ENCODE peak calls at places on chromosome 13, in nine cellular contexts. One of them, this sample, is unnamed.

GRCh38 chr13:97468331-97468730 is 34.4 kb downstream of the RAP2A start:
- DNase-seq in NCI-H1092 treated with DMSO at 0.1 percent for 48 hours: no peak
- DNase-seq in T-helper 17 cell: no peak
- DNase-seq in glutamatergic neuron: no peak
- DNase-seq in dorsolateral prefrontal cortex: no peak
- DNase-seq in activated T-cell treated with anti-CD3 and anti-CD28 coated beads for 1 hour: no peak
- DNase-seq in AG10803: peak
- DNase-seq in pancreas: no peak
- DNase-seq in activated CD4-positive, alpha-beta memory T cell treated with anti-CD3 and anti-CD28 coated beads, Interleukin-2, amount 10 ng/mL, durations not matched to agents 7 days and 5 days: no peak
- DNase-seq in this sample: no peak

GRCh38 chr13:32257649-32258048 is 57.5 kb downstream of the ZAR1L start:
- DNase-seq in NCI-H1092 treated with DMSO at 0.1 percent for 48 hours: no peak
- DNase-seq in T-helper 17 cell: no peak
- DNase-seq in glutamatergic neuron: no peak
- DNase-seq in dorsolateral prefrontal cortex: no peak
- DNase-seq in activated T-cell treated with anti-CD3 and anti-CD28 coated beads for 1 hour: no peak
- DNase-seq in AG10803: no peak
- DNase-seq in pancreas: no peak
- DNase-seq in activated CD4-positive, alpha-beta memory T cell treated with anti-CD3 and anti-CD28 coated beads, Interleukin-2, amount 10 ng/mL, durations not matched to agents 7 days and 5 days: no peak
- DNase-seq in this sample: no peak

GRCh38 chr13:99655351-99656091 is 154.2 kb downstream of the TM9SF2 start:
- DNase-seq in NCI-H1092 treated with DMSO at 0.1 percent for 48 hours: no peak
- DNase-seq in T-helper 17 cell: no peak
- DNase-seq in glutamatergic neuron: no peak
- DNase-seq in dorsolateral prefrontal cortex: no peak
- DNase-seq in activated T-cell treated with anti-CD3 and anti-CD28 coated beads for 1 hour: no peak
- DNase-seq in AG10803: peak
- DNase-seq in pancreas: no peak
- DNase-seq in activated CD4-positive, alpha-beta memory T cell treated with anti-CD3 and anti-CD28 coated beads, Interleukin-2, amount 10 ng/mL, durations not matched to agents 7 days and 5 days: peak
- DNase-seq in this sample: peak

GRCh38 chr13:64078480-64078936 is 2662.9 kb upstream of the PCDH20 start:
- DNase-seq in NCI-H1092 treated with DMSO at 0.1 percent for 48 hours: no peak
- DNase-seq in T-helper 17 cell: no peak
- DNase-seq in glutamatergic neuron: peak
- DNase-seq in dorsolateral prefrontal cortex: no peak
- DNase-seq in activated T-cell treated with anti-CD3 and anti-CD28 coated beads for 1 hour: no peak
- DNase-seq in AG10803: no peak
- DNase-seq in pancreas: no peak
- DNase-seq in activated CD4-positive, alpha-beta memory T cell treated with anti-CD3 and anti-CD28 coated beads, Interleukin-2, amount 10 ng/mL, durations not matched to agents 7 days and 5 days: no peak
- DNase-seq in this sample: no peak

GRCh38 chr13:33109319-33109718 is 93.1 kb downstream of the KL start:
- DNase-seq in NCI-H1092 treated with DMSO at 0.1 percent for 48 hours: no peak
- DNase-seq in T-helper 17 cell: no peak
- DNase-seq in glutamatergic neuron: no peak
- DNase-seq in dorsolateral prefrontal cortex: no peak
- DNase-seq in activated T-cell treated with anti-CD3 and anti-CD28 coated beads for 1 hour: no peak
- DNase-seq in AG10803: peak
- DNase-seq in pancreas: no peak
- DNase-seq in activated CD4-positive, alpha-beta memory T cell treated with anti-CD3 and anti-CD28 coated beads, Interleukin-2, amount 10 ng/mL, durations not matched to agents 7 days and 5 days: no peak
- DNase-seq in this sample: peak

GRCh38 chr13:61774903-61775302 is 359.3 kb upstream of the PCDH20 start:
- DNase-seq in NCI-H1092 treated with DMSO at 0.1 percent for 48 hours: no peak
- DNase-seq in T-helper 17 cell: no peak
- DNase-seq in glutamatergic neuron: no peak
- DNase-seq in dorsolateral prefrontal cortex: no peak
- DNase-seq in activated T-cell treated with anti-CD3 and anti-CD28 coated beads for 1 hour: no peak
- DNase-seq in AG10803: no peak
- DNase-seq in pancreas: no peak
- DNase-seq in activated CD4-positive, alpha-beta memory T cell treated with anti-CD3 and anti-CD28 coated beads, Interleukin-2, amount 10 ng/mL, durations not matched to agents 7 days and 5 days: no peak
- DNase-seq in this sample: no peak

GRCh38 chr13:110425444-110425780 is 118.3 kb downstream of the COL4A2 start:
- DNase-seq in NCI-H1092 treated with DMSO at 0.1 percent for 48 hours: no peak
- DNase-seq in T-helper 17 cell: no peak
- DNase-seq in glutamatergic neuron: no peak
- DNase-seq in dorsolateral prefrontal cortex: no peak
- DNase-seq in activated T-cell treated with anti-CD3 and anti-CD28 coated beads for 1 hour: no peak
- DNase-seq in AG10803: no peak
- DNase-seq in pancreas: no peak
- DNase-seq in activated CD4-positive, alpha-beta memory T cell treated with anti-CD3 and anti-CD28 coated beads, Interleukin-2, amount 10 ng/mL, durations not matched to agents 7 days and 5 days: no peak
- DNase-seq in this sample: peak

GRCh38 chr13:114311908-114312307 is 2.4 kb upstream of the CHAMP1 start:
- DNase-seq in NCI-H1092 treated with DMSO at 0.1 percent for 48 hours: no peak
- DNase-seq in T-helper 17 cell: no peak
- DNase-seq in glutamatergic neuron: no peak
- DNase-seq in dorsolateral prefrontal cortex: no peak
- DNase-seq in activated T-cell treated with anti-CD3 and anti-CD28 coated beads for 1 hour: no peak
- DNase-seq in AG10803: peak
- DNase-seq in pancreas: no peak
- DNase-seq in activated CD4-positive, alpha-beta memory T cell treated with anti-CD3 and anti-CD28 coated beads, Interleukin-2, amount 10 ng/mL, durations not matched to agents 7 days and 5 days: no peak
- DNase-seq in this sample: peak

GRCh38 chr13:59274958-59275727 is 888.6 kb downstream of the DIAPH3 start:
- DNase-seq in NCI-H1092 treated with DMSO at 0.1 percent for 48 hours: no peak
- DNase-seq in T-helper 17 cell: no peak
- DNase-seq in glutamatergic neuron: no peak
- DNase-seq in dorsolateral prefrontal cortex: no peak
- DNase-seq in activated T-cell treated with anti-CD3 and anti-CD28 coated beads for 1 hour: no peak
- DNase-seq in AG10803: no peak
- DNase-seq in pancreas: no peak
- DNase-seq in activated CD4-positive, alpha-beta memory T cell treated with anti-CD3 and anti-CD28 coated beads, Interleukin-2, amount 10 ng/mL, durations not matched to agents 7 days and 5 days: no peak
- DNase-seq in this sample: no peak

GRCh38 chr13:31846182-31846938 is 107.0 kb downstream of the RXFP2 start:
- DNase-seq in NCI-H1092 treated with DMSO at 0.1 percent for 48 hours: peak
- DNase-seq in T-helper 17 cell: peak
- DNase-seq in glutamatergic neuron: peak
- DNase-seq in dorsolateral prefrontal cortex: peak
- DNase-seq in activated T-cell treated with anti-CD3 and anti-CD28 coated beads for 1 hour: peak
- DNase-seq in AG10803: peak
- DNase-seq in pancreas: peak
- DNase-seq in activated CD4-positive, alpha-beta memory T cell treated with anti-CD3 and anti-CD28 coated beads, Interleukin-2, amount 10 ng/mL, durations not matched to agents 7 days and 5 days: peak
- DNase-seq in this sample: peak

GRCh38 chr13:111909971-111910671 is 156.8 kb upstream of the SOX1 start:
- DNase-seq in NCI-H1092 treated with DMSO at 0.1 percent for 48 hours: no peak
- DNase-seq in T-helper 17 cell: no peak
- DNase-seq in glutamatergic neuron: no peak
- DNase-seq in dorsolateral prefrontal cortex: peak
- DNase-seq in activated T-cell treated with anti-CD3 and anti-CD28 coated beads for 1 hour: no peak
- DNase-seq in AG10803: no peak
- DNase-seq in pancreas: no peak
- DNase-seq in activated CD4-positive, alpha-beta memory T cell treated with anti-CD3 and anti-CD28 coated beads, Interleukin-2, amount 10 ng/mL, durations not matched to agents 7 days and 5 days: no peak
- DNase-seq in this sample: no peak

GRCh38 chr13:61727714-61728275 is 312.1 kb upstream of the PCDH20 start:
- DNase-seq in NCI-H1092 treated with DMSO at 0.1 percent for 48 hours: no peak
- DNase-seq in T-helper 17 cell: no peak
- DNase-seq in glutamatergic neuron: no peak
- DNase-seq in dorsolateral prefrontal cortex: no peak
- DNase-seq in activated T-cell treated with anti-CD3 and anti-CD28 coated beads for 1 hour: no peak
- DNase-seq in AG10803: peak
- DNase-seq in pancreas: no peak
- DNase-seq in activated CD4-positive, alpha-beta memory T cell treated with anti-CD3 and anti-CD28 coated beads, Interleukin-2, amount 10 ng/mL, durations not matched to agents 7 days and 5 days: no peak
- DNase-seq in this sample: no peak

GRCh38 chr13:31756346-31756745 is 17.0 kb downstream of the RXFP2 start:
- DNase-seq in NCI-H1092 treated with DMSO at 0.1 percent for 48 hours: no peak
- DNase-seq in T-helper 17 cell: no peak
- DNase-seq in glutamatergic neuron: no peak
- DNase-seq in dorsolateral prefrontal cortex: no peak
- DNase-seq in activated T-cell treated with anti-CD3 and anti-CD28 coated beads for 1 hour: no peak
- DNase-seq in AG10803: peak
- DNase-seq in pancreas: no peak
- DNase-seq in activated CD4-positive, alpha-beta memory T cell treated with anti-CD3 and anti-CD28 coated beads, Interleukin-2, amount 10 ng/mL, durations not matched to agents 7 days and 5 days: no peak
- DNase-seq in this sample: peak

GRCh38 chr13:34358811-34359513 is 541.0 kb downstream of the RFC3 start:
- DNase-seq in NCI-H1092 treated with DMSO at 0.1 percent for 48 hours: no peak
- DNase-seq in T-helper 17 cell: no peak
- DNase-seq in glutamatergic neuron: no peak
- DNase-seq in dorsolateral prefrontal cortex: no peak
- DNase-seq in activated T-cell treated with anti-CD3 and anti-CD28 coated beads for 1 hour: no peak
- DNase-seq in AG10803: peak
- DNase-seq in pancreas: no peak
- DNase-seq in activated CD4-positive, alpha-beta memory T cell treated with anti-CD3 and anti-CD28 coated beads, Interleukin-2, amount 10 ng/mL, durations not matched to agents 7 days and 5 days: no peak
- DNase-seq in this sample: peak

GRCh38 chr13:102040812-102041211 is 361.0 kb downstream of the FGF14 start:
- DNase-seq in NCI-H1092 treated with DMSO at 0.1 percent for 48 hours: peak
- DNase-seq in T-helper 17 cell: no peak
- DNase-seq in glutamatergic neuron: no peak
- DNase-seq in dorsolateral prefrontal cortex: no peak
- DNase-seq in activated T-cell treated with anti-CD3 and anti-CD28 coated beads for 1 hour: no peak
- DNase-seq in AG10803: no peak
- DNase-seq in pancreas: no peak
- DNase-seq in activated CD4-positive, alpha-beta memory T cell treated with anti-CD3 and anti-CD28 coated beads, Interleukin-2, amount 10 ng/mL, durations not matched to agents 7 days and 5 days: no peak
- DNase-seq in this sample: no peak

GRCh38 chr13:90830782-90831181 is 516.7 kb upstream of the MIR17HG start:
- DNase-seq in NCI-H1092 treated with DMSO at 0.1 percent for 48 hours: no peak
- DNase-seq in T-helper 17 cell: no peak
- DNase-seq in glutamatergic neuron: no peak
- DNase-seq in dorsolateral prefrontal cortex: no peak
- DNase-seq in activated T-cell treated with anti-CD3 and anti-CD28 coated beads for 1 hour: no peak
- DNase-seq in AG10803: no peak
- DNase-seq in pancreas: no peak
- DNase-seq in activated CD4-positive, alpha-beta memory T cell treated with anti-CD3 and anti-CD28 coated beads, Interleukin-2, amount 10 ng/mL, durations not matched to agents 7 days and 5 days: no peak
- DNase-seq in this sample: no peak

GRCh38 chr13:33228645-33229445 is 56.7 kb downstream of the STARD13 start:
- DNase-seq in NCI-H1092 treated with DMSO at 0.1 percent for 48 hours: peak
- DNase-seq in T-helper 17 cell: no peak
- DNase-seq in glutamatergic neuron: no peak
- DNase-seq in dorsolateral prefrontal cortex: no peak
- DNase-seq in activated T-cell treated with anti-CD3 and anti-CD28 coated beads for 1 hour: no peak
- DNase-seq in AG10803: peak
- DNase-seq in pancreas: no peak
- DNase-seq in activated CD4-positive, alpha-beta memory T cell treated with anti-CD3 and anti-CD28 coated beads, Interleukin-2, amount 10 ng/mL, durations not matched to agents 7 days and 5 days: no peak
- DNase-seq in this sample: peak

GRCh38 chr13:77697208-77698103 is at the start of gene SLAIN1:
- DNase-seq in NCI-H1092 treated with DMSO at 0.1 percent for 48 hours: peak
- DNase-seq in T-helper 17 cell: peak
- DNase-seq in glutamatergic neuron: peak
- DNase-seq in dorsolateral prefrontal cortex: peak
- DNase-seq in activated T-cell treated with anti-CD3 and anti-CD28 coated beads for 1 hour: peak
- DNase-seq in AG10803: no peak
- DNase-seq in pancreas: peak
- DNase-seq in activated CD4-positive, alpha-beta memory T cell treated with anti-CD3 and anti-CD28 coated beads, Interleukin-2, amount 10 ng/mL, durations not matched to agents 7 days and 5 days: peak
- DNase-seq in this sample: peak

GRCh38 chr13:24281188-24282008 is 28.0 kb upstream of the C1QTNF9 start:
- DNase-seq in NCI-H1092 treated with DMSO at 0.1 percent for 48 hours: no peak
- DNase-seq in T-helper 17 cell: no peak
- DNase-seq in glutamatergic neuron: no peak
- DNase-seq in dorsolateral prefrontal cortex: no peak
- DNase-seq in activated T-cell treated with anti-CD3 and anti-CD28 coated beads for 1 hour: no peak
- DNase-seq in AG10803: no peak
- DNase-seq in pancreas: peak
- DNase-seq in activated CD4-positive, alpha-beta memory T cell treated with anti-CD3 and anti-CD28 coated beads, Interleukin-2, amount 10 ng/mL, durations not matched to agents 7 days and 5 days: no peak
- DNase-seq in this sample: no peak

GRCh38 chr13:113226873-113227272 is 17.5 kb downstream of the CUL4A start:
- DNase-seq in NCI-H1092 treated with DMSO at 0.1 percent for 48 hours: no peak
- DNase-seq in T-helper 17 cell: no peak
- DNase-seq in glutamatergic neuron: no peak
- DNase-seq in dorsolateral prefrontal cortex: no peak
- DNase-seq in activated T-cell treated with anti-CD3 and anti-CD28 coated beads for 1 hour: no peak
- DNase-seq in AG10803: no peak
- DNase-seq in pancreas: no peak
- DNase-seq in activated CD4-positive, alpha-beta memory T cell treated with anti-CD3 and anti-CD28 coated beads, Interleukin-2, amount 10 ng/mL, durations not matched to agents 7 days and 5 days: no peak
- DNase-seq in this sample: no peak

GRCh38 chr13:25692156-25692555 is 320.4 kb downstream of the ATP8A2 start:
- DNase-seq in NCI-H1092 treated with DMSO at 0.1 percent for 48 hours: no peak
- DNase-seq in T-helper 17 cell: no peak
- DNase-seq in glutamatergic neuron: peak
- DNase-seq in dorsolateral prefrontal cortex: no peak
- DNase-seq in activated T-cell treated with anti-CD3 and anti-CD28 coated beads for 1 hour: no peak
- DNase-seq in AG10803: no peak
- DNase-seq in pancreas: no peak
- DNase-seq in activated CD4-positive, alpha-beta memory T cell treated with anti-CD3 and anti-CD28 coated beads, Interleukin-2, amount 10 ng/mL, durations not matched to agents 7 days and 5 days: no peak
- DNase-seq in this sample: no peak

GRCh38 chr13:23480324-23480723 is 46.8 kb upstream of the SACS start:
- DNase-seq in NCI-H1092 treated with DMSO at 0.1 percent for 48 hours: no peak
- DNase-seq in T-helper 17 cell: no peak
- DNase-seq in glutamatergic neuron: no peak
- DNase-seq in dorsolateral prefrontal cortex: no peak
- DNase-seq in activated T-cell treated with anti-CD3 and anti-CD28 coated beads for 1 hour: no peak
- DNase-seq in AG10803: no peak
- DNase-seq in pancreas: no peak
- DNase-seq in activated CD4-positive, alpha-beta memory T cell treated with anti-CD3 and anti-CD28 coated beads, Interleukin-2, amount 10 ng/mL, durations not matched to agents 7 days and 5 days: no peak
- DNase-seq in this sample: no peak

This sample was measured in foreskin fibroblast.